ENCODE peak calls at places on chromosomes 5 and 9, in seven cellular contexts. T is SK-N-DZ, F is progenitor cell of endocrine pancreas, D is nephron progenitor cell, C is neural progenitor cell, M is HCEC 1CT, B is HTR-8/SVneo. Q is an unnamed sample.

GRCh38 chr5:56601641-56602071 is 213.7 kb upstream of the MAP3K1 start:
- DNase-seq in F (no peak), T (no peak), M (no peak), B (no peak), D (no peak), C (peak; percentile 61), Q (no peak)

GRCh38 chr5:746258-746761 is 38.2 kb downstream of the ZDHHC11B start:
- DNase-seq in C (no peak), T (no peak), B (no peak), M (no peak), D (no peak), F (no peak), Q (no peak)

GRCh38 chr5:87004101-87004500 is 263.6 kb upstream of the RASA1 start:
- DNase-seq in C (no peak), M (no peak), D (no peak), F (no peak), B (no peak), T (no peak), Q (no peak)

GRCh38 chr5:119541716-119542115 is 87.6 kb upstream of the FAM170A start:
- DNase-seq in M (no peak), T (no peak), D (no peak), F (no peak), B (no peak), C (no peak), Q (no peak)

GRCh38 chr9:128120741-128121465 is 6.6 kb downstream of the PTGES2 start:
- DNase-seq in C (no peak), F (no peak), M (no peak), B (no peak), T (no peak), D (no peak), Q (no peak)

GRCh38 chr9:95516736-95517558 is at the start of gene PTCH1:
- DNase-seq in C (peak; percentile 91), M (peak; percentile 43), B (no peak), T (peak; percentile 50), F (peak; percentile 26), D (peak; percentile 75), Q (peak; percentile 83)

GRCh38 chr5:73482383-73483193 is 15.7 kb upstream of the BTF3 start:
- DNase-seq in T (no peak), F (no peak), D (no peak), C (no peak), B (no peak), M (peak; percentile 17), Q (no peak)

GRCh38 chr5:153896701-153897100 is 142.0 kb downstream of the FAM114A2 start:
- DNase-seq in D (no peak), M (peak; percentile 77), F (no peak), C (no peak), T (no peak), B (no peak), Q (no peak)

GRCh38 chr5:6393596-6394194 is 15.3 kb upstream of the MED10 start:
- DNase-seq in B (no peak), M (no peak), C (no peak), F (no peak), T (no peak), D (no peak), Q (peak; percentile 25)

GRCh38 chr9:133715295-133715865 is 22.8 kb downstream of the SARDH start:
- DNase-seq in B (peak; percentile 33), M (no peak), D (no peak), T (peak; percentile 28), F (no peak), C (no peak), Q (no peak)

GRCh38 chr9:135380321-135380960 is 99.1 kb upstream of the PPP1R26 start:
- DNase-seq in F (no peak), B (no peak), T (no peak), D (no peak), M (no peak), C (no peak), Q (no peak)

GRCh38 chr5:134567651-134568338 is 42.3 kb downstream of the JADE2 start:
- DNase-seq in T (no peak), C (no peak), B (no peak), D (no peak), M (peak; percentile 92), F (no peak), Q (no peak)

GRCh38 chr5:177447611-177448243 is 1.1 kb downstream of the PRR7 start:
- DNase-seq in B (peak; percentile 92), C (peak; percentile 85), T (no peak), M (peak; percentile 83), D (peak; percentile 50), F (peak; percentile 52), Q (no peak)

GRCh38 chr5:64963278-64963677 is 194.5 kb downstream of the CWC27 start:
- DNase-seq in B (no peak), C (no peak), D (no peak), F (no peak), T (no peak), M (no peak), Q (no peak)

GRCh38 chr5:179294131-179294780 is 51.0 kb downstream of the ADAMTS2 start:
- DNase-seq in D (no peak), T (no peak), F (no peak), M (no peak), B (no peak), C (no peak), Q (no peak)

GRCh38 chr9:135724186-135724797 is 22.3 kb downstream of the KCNT1 start:
- DNase-seq in T (no peak), C (no peak), M (no peak), B (no peak), D (no peak), F (no peak), Q (no peak)

GRCh38 chr9:112180387-112180881 is 5.3 kb upstream of the SUSD1 start:
- DNase-seq in M (no peak), C (no peak), T (no peak), F (no peak), B (no peak), D (no peak), Q (no peak)

GRCh38 chr9:16619341-16619740 is 251.1 kb downstream of the BNC2 start:
- DNase-seq in M (no peak), T (no peak), D (no peak), C (no peak), F (no peak), B (no peak), Q (no peak)

GRCh38 chr5:7926296-7926695 is 57.3 kb downstream of the MTRR start:
- DNase-seq in F (no peak), C (no peak), M (peak; percentile 92), D (no peak), T (no peak), B (no peak), Q (no peak)

GRCh38 chr9:129567842-129568559 is 52.9 kb downstream of the C9orf50 start:
- DNase-seq in D (peak; percentile 52), B (peak; percentile 50), C (peak; percentile 42), M (peak; percentile 77), T (peak; percentile 61), F (peak; percentile 24), Q (no peak)

GRCh38 chr5:107744418-107745330 is 73.9 kb upstream of the EFNA5 start:
- DNase-seq in M (no peak), C (peak; percentile 92), D (no peak), B (no peak), T (no peak), F (no peak), Q (no peak)